ENCODE peak calls at places on chromosomes 6 and 20, in six cellular contexts. M is HCT116, J is H1, F is HepG2, S is NT2/D1, P is GM12878. Q is an unnamed sample.

GRCh38 chr6:118656822-118657451 is 5.5 kb upstream of the CEP85L start:
- DNase-seq in P (no peak), J (no peak), S (no peak), M (no peak), F (no peak), Q (no peak)

GRCh38 chr6:139416146-139416545 is 41.7 kb upstream of the CITED2 start:
- DNase-seq in F (no peak), P (no peak), S (no peak), M (no peak), J (no peak), Q (no peak)

GRCh38 chr6:12844284-12845223 is 128.0 kb downstream of the PHACTR1 start:
- DNase-seq in S (peak), F (peak), P (no peak), M (peak), J (no peak), Q (peak)

GRCh38 chr6:154402081-154402780 is 45.6 kb upstream of the IPCEF1 start:
- DNase-seq in P (no peak), S (no peak), J (no peak), F (no peak), M (no peak), Q (no peak)

GRCh38 chr6:131068165-131068564 is 5.1 kb upstream of the EPB41L2 start:
- DNase-seq in P (no peak), S (no peak), M (no peak), F (no peak), J (no peak), Q (peak)

GRCh38 chr6:35018184-35018523 is 123.0 kb downstream of the TCP11 start:
- DNase-seq in J (no peak), F (no peak), P (no peak), M (no peak), S (no peak), Q (no peak)

GRCh38 chr6:167148997-167149396 is 8.8 kb downstream of the GPR31 start:
- DNase-seq in F (no peak), M (no peak), P (no peak), J (no peak), S (no peak), Q (no peak)

GRCh38 chr20:48538856-48539255 is 288.9 kb downstream of the PREX1 start:
- DNase-seq in P (no peak), M (no peak), F (no peak), J (no peak), S (peak), Q (no peak)

GRCh38 chr6:36721369-36722140 is 23.9 kb downstream of the RAB44 start:
- DNase-seq in F (no peak), J (no peak), M (no peak), P (no peak), S (no peak), Q (no peak)

DNA sequence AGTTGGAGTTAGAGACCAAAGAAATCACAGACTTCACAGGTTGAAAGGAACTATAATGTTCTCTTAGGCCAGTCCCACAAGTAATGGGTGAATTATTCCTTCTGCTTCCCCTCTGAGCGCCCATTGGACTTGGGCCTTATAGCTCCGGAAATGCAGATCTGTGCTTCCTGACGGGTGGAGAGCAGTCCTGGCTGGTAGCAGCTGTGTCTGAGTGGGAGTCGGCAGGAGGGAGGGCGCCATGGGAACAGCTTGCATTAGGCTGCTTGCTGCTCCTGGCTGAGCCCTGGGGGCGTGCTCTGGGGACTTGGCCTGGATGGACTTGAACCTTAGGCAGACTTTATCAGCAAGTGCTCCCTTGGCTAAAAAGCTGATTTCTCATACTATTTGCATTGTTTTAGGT is 18.4 kb upstream of the NUP153 start:
- DNase-seq in P (no peak), S (peak), J (peak), F (peak), M (no peak), Q (peak)
- TF ChIP-seq ZNF274 in P (no peak), S (no peak), J (no peak), F (no peak), M (no peak), Q (no peak)

GRCh38 chr20:8153281-8153908 is 21.3 kb downstream of the PLCB1 start:
- DNase-seq in F (no peak), S (no peak), J (no peak), P (peak), M (no peak), Q (no peak)

GRCh38 chr20:8152847-8153246 is 20.8 kb downstream of the PLCB1 start:
- DNase-seq in P (no peak), M (no peak), F (no peak), S (no peak), J (no peak), Q (no peak)

GRCh38 chr20:8151371-8151770 is 19.3 kb downstream of the PLCB1 start:
- DNase-seq in P (no peak), F (no peak), J (no peak), M (no peak), S (no peak), Q (no peak)

GRCh38 chr20:8150591-8150990 is 18.5 kb downstream of the PLCB1 start:
- DNase-seq in M (no peak), P (no peak), S (no peak), J (no peak), F (no peak), Q (no peak)

GRCh38 chr20:8152183-8152582 is 20.1 kb downstream of the PLCB1 start:
- DNase-seq in F (no peak), J (no peak), P (no peak), M (no peak), S (no peak), Q (no peak)
- TF ChIP-seq ZNF274 in F (no peak), J (no peak), P (no peak), M (no peak), S (no peak), Q (no peak)

DNA sequence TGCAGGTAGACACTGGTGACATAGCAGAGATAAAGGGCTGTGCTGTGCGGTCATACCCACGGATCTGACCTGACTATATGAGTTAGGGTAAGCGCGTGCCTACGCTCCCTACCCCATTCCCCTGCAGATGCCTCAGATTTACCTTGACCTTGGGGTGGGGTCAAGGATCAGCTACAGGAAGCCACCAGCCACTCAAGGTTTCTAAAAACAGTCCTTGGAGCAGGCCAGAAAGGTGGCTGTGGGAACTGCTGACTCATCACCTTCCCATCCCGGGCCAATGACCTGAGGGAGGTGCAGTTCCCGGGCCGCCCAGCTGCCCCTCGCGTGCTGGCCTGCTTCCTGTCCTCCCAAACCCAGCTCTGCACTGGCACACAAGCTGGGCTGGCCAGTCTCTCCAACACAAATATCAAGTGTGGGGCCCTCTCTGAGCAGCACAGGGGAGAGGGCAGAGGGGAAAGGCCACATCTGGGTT is 23.0 kb downstream of the KCNK5 start:
- DNase-seq in J (no peak), M (no peak), S (no peak), P (no peak), F (no peak), Q (peak)
- TF ChIP-seq ZNF274 in J (no peak), M (no peak), S (no peak), P (no peak), F (no peak), Q (no peak)

DNA sequence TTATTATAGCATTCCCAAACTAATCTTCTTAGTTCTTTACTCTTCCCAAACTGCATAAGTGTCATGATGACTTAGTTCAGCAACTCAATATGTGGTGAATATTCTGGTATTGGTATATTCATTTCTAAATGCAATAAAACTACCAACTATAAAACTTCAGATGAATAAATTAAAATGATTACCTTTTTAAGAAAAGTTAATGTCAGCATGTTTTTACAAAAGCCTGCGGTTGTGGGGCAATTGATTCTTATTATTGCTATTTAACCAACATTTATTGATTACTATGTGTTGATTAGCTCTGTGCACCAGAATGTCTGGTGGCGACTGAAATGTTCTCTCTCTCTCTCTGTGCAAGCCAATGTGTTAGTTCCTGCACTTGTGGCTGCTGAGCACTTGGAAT is 5.0 kb upstream of the SLC22A3 start:
- DNase-seq in S (no peak), F (no peak), J (no peak), M (no peak), P (no peak), Q (no peak)
- TF ChIP-seq ZNF274 in S (no peak), F (no peak), J (no peak), M (no peak), P (no peak), Q (no peak)

DNA sequence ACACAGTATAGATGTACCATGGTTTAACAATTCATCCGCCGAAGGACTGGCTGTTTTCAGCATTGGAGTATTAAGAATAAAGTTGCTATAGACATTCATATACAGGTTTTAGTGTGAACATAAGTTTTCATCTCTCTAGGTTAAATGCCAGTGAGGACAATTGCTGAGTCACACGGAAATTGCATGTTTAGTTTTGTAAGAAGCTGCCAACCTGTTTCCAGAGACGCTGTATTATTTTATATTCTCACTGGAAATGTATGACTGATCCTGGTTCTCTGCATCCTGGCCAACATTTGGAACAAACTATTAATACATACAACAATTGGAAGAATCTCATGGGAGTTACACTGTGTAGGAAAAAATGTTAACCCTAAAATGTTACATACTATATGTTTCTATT is 16.7 kb upstream of the TGM6 start:
- DNase-seq in J (no peak), S (no peak), M (no peak), F (no peak), P (no peak), Q (no peak)
- TF ChIP-seq ZNF274 in J (no peak), S (no peak), M (no peak), F (no peak), P (no peak), Q (no peak)

GRCh38 chr6:29759457-29759856 is 36.2 kb downstream of the HLA-F start:
- DNase-seq in P (no peak), F (no peak), S (peak), M (peak), J (no peak), Q (no peak)

GRCh38 chr6:29755295-29755871 is 32.1 kb downstream of the HLA-F start:
- DNase-seq in F (no peak), J (no peak), S (no peak), P (no peak), M (no peak), Q (no peak)

GRCh38 chr6:29758761-29759160 is 35.5 kb downstream of the HLA-F start:
- DNase-seq in F (no peak), J (no peak), P (no peak), M (no peak), S (no peak), Q (no peak)

GRCh38 chr6:29757282-29757681 is 34.0 kb downstream of the HLA-F start:
- DNase-seq in S (no peak), F (no peak), M (no peak), P (no peak), J (no peak), Q (no peak)

DNA sequence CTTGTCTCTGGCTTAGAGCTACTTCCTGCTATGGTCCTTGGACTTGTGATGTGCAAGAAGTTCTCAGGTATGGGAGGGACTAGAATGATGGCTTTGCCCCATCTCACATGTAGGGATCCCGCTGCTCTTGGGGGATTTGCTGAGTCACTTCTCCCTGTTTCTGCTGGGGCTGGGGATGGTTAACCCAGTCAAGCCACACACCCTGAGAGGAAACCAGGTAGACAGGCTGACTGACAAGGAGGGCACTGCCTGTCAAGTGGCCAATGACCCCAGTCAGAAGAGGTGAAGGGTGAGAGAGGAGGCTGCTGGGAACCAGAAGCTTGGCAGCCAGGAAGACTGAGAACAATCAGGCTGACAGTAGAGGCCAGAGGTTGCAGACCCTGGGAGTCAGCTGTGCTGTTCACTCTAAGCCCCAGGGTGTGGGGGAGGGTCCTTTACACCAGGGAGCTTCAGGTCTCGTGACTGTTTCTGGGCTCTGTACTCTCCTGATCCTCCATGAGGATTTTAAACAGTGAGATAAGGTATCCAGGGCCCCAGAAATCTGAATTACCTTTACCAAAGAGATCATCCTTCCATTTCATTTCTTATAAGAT is 34.6 kb downstream of the HLA-F start:
- DNase-seq in S (no peak), J (no peak), M (no peak), P (no peak), F (no peak), Q (peak)
- TF ChIP-seq ZNF274 in S (no peak), J (no peak), M (no peak), P (no peak), F (no peak), Q (no peak)

DNA sequence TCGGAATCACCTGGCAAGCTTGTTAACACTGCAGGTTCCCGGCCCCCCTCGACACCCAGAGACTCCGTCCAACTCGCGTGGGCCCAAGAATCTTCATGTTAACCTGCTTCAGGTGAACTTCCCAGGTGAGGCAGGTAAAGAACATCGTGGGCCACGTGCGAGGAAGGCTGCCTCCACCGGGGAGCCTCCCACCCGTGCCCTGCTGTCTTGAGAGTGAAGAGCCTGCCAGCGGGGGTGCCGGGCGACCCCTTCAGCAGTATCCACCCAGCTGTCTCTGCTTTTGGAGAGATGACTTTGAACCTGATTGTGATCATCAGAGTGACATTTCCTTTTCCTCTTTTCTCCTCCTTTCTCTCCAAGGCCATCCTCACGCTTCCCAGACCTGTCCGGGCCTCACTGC is 22.9 kb upstream of the RTF2 start:
- DNase-seq in J (no peak), S (no peak), M (no peak), P (no peak), F (no peak), Q (no peak)
- TF ChIP-seq ZNF274 in J (no peak), S (no peak), M (no peak), P (no peak), F (no peak), Q (no peak)

GRCh38 chr6:122050226-122050755 is 349.2 kb upstream of the HSF2 start:
- DNase-seq in P (no peak), F (no peak), M (no peak), J (no peak), S (no peak), Q (no peak)
- TF ChIP-seq ZNF274 in P (no peak), F (no peak), M (no peak), J (no peak), S (no peak), Q (no peak)

GRCh38 chr6:17705778-17706579 is 746 bp downstream of the NUP153 start:
- DNase-seq in J (no peak), M (no peak), S (peak), P (no peak), F (peak), Q (peak)
- TF ChIP-seq ZNF274 in J (no peak), M (no peak), S (no peak), P (no peak), F (peak), Q (no peak)

GRCh38 chr6:56807335-56807991 is 147.4 kb upstream of the BEND6 start:
- DNase-seq in F (no peak), P (no peak), J (no peak), S (no peak), M (no peak), Q (no peak)

GRCh38 chr6:56806368-56806767 is 148.5 kb upstream of the BEND6 start:
- DNase-seq in S (no peak), J (no peak), F (no peak), M (no peak), P (no peak), Q (no peak)

GRCh38 chr6:56802570-56802969 is 152.3 kb upstream of the BEND6 start:
- DNase-seq in P (no peak), J (no peak), S (no peak), F (peak), M (no peak), Q (no peak)

GRCh38 chr6:56803594-56803993 is 151.3 kb upstream of the BEND6 start:
- DNase-seq in J (no peak), M (no peak), F (no peak), S (no peak), P (no peak), Q (no peak)

GRCh38 chr6:56804996-56805395 is 149.9 kb upstream of the BEND6 start:
- DNase-seq in M (no peak), S (no peak), J (no peak), F (no peak), P (no peak), Q (no peak)
- TF ChIP-seq ZNF274 in M (no peak), S (no peak), J (no peak), F (no peak), P (no peak), Q (no peak)